ENCODE peak calls at places on chromosome 12, in four cellular contexts. K is A549, D is upper lobe of left lung, A is SK-N-SH. P is an unnamed sample.

GRCh38 chr12:45217846-45218245 is 2.0 kb downstream of the ANO6 start:
- DNase-seq in D (no peak), A (no peak), K (no peak), P (no peak)

GRCh38 chr12:94204647-94205247 is 56.4 kb downstream of the PLXNC1 start:
- DNase-seq in A (no peak), D (no peak), K (no peak), P (no peak)

GRCh38 chr12:122422769-122423257 is 344 bp upstream of the CLIP1 start:
- DNase-seq in A (no peak), D (peak; percentile 32), K (peak; percentile 76), P (no peak)

GRCh38 chr12:131133015-131133905 is 179.6 kb downstream of the ADGRD1 start:
- DNase-seq in D (peak; percentile 19), A (no peak), K (no peak), P (no peak)

GRCh38 chr12:20342111-20342510 is 26.2 kb upstream of the PDE3A start:
- DNase-seq in A (no peak), K (peak; percentile 27), D (no peak), P (no peak)

GRCh38 chr12:45464699-45465098 is 248.8 kb downstream of the ANO6 start:
- DNase-seq in D (no peak), A (peak; percentile 62), K (peak; percentile 17), P (no peak)

GRCh38 chr12:113184098-113184899 is 979 bp downstream of the DDX54 start:
- DNase-seq in A (no peak), D (peak; percentile 68), K (no peak), P (peak; percentile 92)

GRCh38 chr12:28171356-28172060 is 18.7 kb upstream of the CCDC91 start:
- DNase-seq in K (no peak), A (no peak), D (no peak), P (no peak)

GRCh38 chr12:122063691-122064033 is 14.9 kb upstream of the MLXIP start:
- DNase-seq in A (peak; percentile 38), K (no peak), D (no peak), P (no peak)

GRCh38 chr12:48002773-48003218 is 1.5 kb downstream of the COL2A1 start:
- DNase-seq in K (no peak), A (peak; percentile 77), D (no peak), P (no peak)

GRCh38 chr12:26629864-26630263 is 203.1 kb downstream of the ITPR2 start:
- DNase-seq in K (peak; percentile 28), D (no peak), A (no peak), P (no peak)

GRCh38 chr12:131735863-131736806 is 25.2 kb downstream of the SFSWAP start:
- DNase-seq in K (no peak), A (no peak), D (no peak), P (no peak)

GRCh38 chr12:118398878-118399277 is 22.5 kb downstream of the SUDS3 start:
- DNase-seq in A (no peak), K (no peak), D (no peak), P (no peak)

GRCh38 chr12:24404086-24404815 is 454.8 kb upstream of the SOX5 start:
- DNase-seq in A (no peak), K (no peak), D (no peak), P (no peak)

GRCh38 chr12:26691234-26691970 is 141.6 kb downstream of the ITPR2 start:
- DNase-seq in K (peak; percentile 84), D (no peak), A (no peak), P (no peak)

GRCh38 chr12:115774148-115774905 is 503.2 kb downstream of the MED13L start:
- DNase-seq in K (peak; percentile 24), A (no peak), D (no peak), P (peak; percentile 60)

GRCh38 chr12:50569876-50570275 is 65.1 kb downstream of the DIP2B start:
- DNase-seq in D (no peak), A (no peak), K (peak; percentile 61), P (no peak)

GRCh38 chr12:10283028-10283427 is 24.6 kb upstream of the KLRD1 start:
- DNase-seq in D (no peak), A (no peak), K (no peak), P (no peak)

GRCh38 chr12:131009595-131010270 is 56.0 kb downstream of the ADGRD1 start:
- DNase-seq in A (no peak), D (no peak), K (no peak), P (no peak)

GRCh38 chr12:74259199-74259598 is 278.4 kb upstream of the ATXN7L3B start:
- DNase-seq in K (no peak), A (no peak), D (no peak), P (no peak)

GRCh38 chr12:81209001-81209400 is 131.1 kb downstream of the ACSS3 start:
- DNase-seq in A (no peak), D (no peak), K (no peak), P (no peak)

GRCh38 chr12:15240898-15241297 is 19.7 kb upstream of the RERG start:
- DNase-seq in K (no peak), A (no peak), D (no peak), P (no peak)

GRCh38 chr12:15244341-15244740 is 23.1 kb upstream of the RERG start:
- DNase-seq in D (no peak), A (no peak), K (no peak), P (no peak)

GRCh38 chr12:15244926-15245325 is 23.7 kb upstream of the RERG start:
- DNase-seq in K (no peak), D (no peak), A (no peak), P (no peak)

DNA sequence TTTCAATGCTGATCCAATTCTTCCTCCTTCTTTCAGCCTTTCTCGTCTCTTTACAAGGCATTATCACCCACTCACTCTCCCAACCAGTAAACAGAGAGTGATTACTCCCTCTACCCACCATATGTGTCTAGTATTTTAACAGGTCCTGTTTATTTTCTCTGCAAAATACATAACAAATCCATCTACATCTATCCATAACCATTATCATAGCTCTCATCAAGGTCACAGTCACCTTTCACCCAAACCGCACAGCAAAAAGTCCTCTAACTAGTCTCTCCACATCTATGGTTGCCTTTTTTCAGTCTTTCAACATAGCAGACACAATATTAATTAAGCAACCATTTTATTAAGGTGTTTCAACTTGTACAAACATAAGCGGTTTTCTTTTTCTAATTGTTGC is 21.9 kb upstream of the RERG start:
- DNase-seq in A (no peak), D (no peak), K (no peak), P (no peak)
- TF ChIP-seq EP300 in A (no peak), D (no peak), K (no peak), P (no peak)

DNA sequence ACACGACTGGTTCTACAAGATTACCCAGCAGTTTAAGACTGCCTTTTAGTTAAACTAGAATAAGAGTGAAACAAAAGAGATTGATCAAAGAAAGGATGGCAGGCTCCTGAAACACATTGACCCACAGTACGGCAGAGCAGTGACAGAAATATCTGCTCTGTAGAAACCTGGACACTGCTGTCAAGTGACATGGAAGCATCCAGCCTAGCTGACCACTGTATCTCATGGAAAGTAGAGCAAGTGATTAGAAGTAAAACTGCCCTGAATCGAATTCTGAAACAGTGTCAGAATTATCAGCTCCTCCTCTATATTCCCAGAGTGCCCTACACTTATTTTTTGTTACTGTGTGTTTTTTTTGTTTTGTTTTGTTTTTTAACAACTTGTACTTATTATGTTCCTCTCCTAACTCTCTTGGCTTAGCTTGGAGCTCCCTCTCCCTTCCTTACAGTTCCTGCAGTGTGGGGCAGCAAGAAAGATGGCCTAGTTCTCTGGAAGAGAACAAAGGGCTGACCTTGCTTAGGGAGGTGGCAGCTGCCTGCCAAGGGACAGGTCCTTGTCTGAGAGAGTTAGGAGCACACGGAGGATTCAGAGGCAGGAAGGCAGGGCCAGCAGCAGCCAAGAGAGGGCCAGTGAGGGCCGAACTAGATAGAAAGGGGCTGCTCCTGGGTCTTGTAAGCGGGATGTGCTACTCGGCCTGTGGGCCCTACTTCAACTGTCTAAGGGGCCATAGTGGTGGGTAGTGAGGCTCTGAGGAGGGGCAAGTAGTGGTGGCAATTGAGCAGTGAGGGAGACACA is 97.2 kb downstream of the PTPRR start:
- DNase-seq in K (no peak), D (no peak), A (no peak), P (no peak)
- TF ChIP-seq CTCF in K (no peak), D (no peak), A (no peak), P (no peak)

DNA sequence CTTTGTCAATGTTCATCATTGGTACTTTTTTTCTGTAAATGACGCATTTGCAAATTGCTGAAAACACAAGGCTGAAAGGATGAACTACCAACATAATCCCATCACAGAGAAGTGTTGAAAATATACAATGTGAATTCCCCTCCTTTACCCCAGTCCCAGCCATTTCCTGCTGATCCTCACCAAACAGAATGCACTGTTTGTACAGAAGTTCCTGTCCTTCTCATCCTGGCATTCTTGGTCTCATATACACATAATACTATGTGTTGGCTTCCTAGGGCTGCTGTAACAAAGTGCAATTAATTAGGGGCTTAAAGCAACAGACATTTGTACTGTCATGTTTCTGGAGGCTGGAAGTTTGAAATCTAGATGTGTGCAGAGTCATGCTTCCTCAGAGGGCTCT is 836.2 kb upstream of the MGAT4C start:
- DNase-seq in D (no peak), K (no peak), A (no peak), P (no peak)
- H3K4me1 ChIP-seq in D (no peaks in the 10 kb centered on the region), K (no peaks in the 10 kb centered on the region), A (no peaks in the 10 kb centered on the region), P (no peaks in the 10 kb centered on the region)

DNA sequence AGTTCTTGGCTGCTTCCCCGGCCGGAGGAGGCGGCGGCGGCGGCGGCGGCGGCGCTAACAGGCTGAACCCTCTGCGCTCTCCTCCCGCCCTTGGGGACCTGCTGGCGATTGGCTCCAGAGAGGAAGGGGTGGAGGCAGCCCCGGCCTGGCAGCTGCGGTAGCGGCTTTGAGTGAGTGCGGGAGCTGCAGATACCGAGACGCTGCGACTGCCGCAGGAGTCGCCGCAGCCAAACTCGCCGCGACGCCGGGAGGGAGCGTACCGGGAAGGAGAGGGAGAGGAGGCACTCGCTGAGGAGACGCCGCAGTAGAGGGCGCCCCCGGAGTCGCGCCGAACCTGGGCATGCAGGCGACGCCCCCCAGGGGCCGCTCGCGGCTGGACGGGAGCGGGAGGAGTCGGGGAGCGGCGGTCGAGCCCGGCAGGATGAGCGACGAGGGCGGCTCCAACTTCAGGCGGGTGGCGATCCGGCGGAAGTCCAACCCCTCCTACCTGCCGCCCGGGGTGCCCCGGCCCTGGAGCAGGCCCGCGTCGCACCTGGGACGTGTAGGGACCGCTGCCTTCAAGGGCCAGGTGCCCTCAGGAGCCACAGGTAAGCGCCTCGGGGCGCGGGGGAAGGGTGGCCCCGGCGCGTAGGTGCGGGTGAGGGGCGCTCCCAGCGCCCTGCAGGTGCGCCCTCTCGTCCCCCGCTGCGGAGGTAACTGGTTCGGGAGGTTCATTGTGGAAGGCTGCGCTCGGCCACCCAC is at the start of gene FGD4:
- DNase-seq in A (peak; percentile 94), K (peak; percentile 91), D (peak; percentile 94), P (peak; percentile 93)
- TF ChIP-seq EP300 in A (no peak), K (no peak), D (no peak), P (no peak)

GRCh38 chr12:124523071-124523470 is 44.3 kb downstream of the NCOR2 start:
- DNase-seq in A (no peak), D (no peak), K (no peak), P (no peak)
- TF ChIP-seq CTCF in A (no peak), D (no peak), K (no peak), P (no peak)

GRCh38 chr12:52184813-52185212 is 7.0 kb downstream of the KRT80 start:
- DNase-seq in A (peak; percentile 85), D (no peak), K (no peak), P (no peak)
- H3K4me1 ChIP-seq in A (peaks cover 55% of the 10 kb centered on the region), D (peaks cover 30% of the 10 kb centered on the region), K (peaks cover 76% of the 10 kb centered on the region), P (peaks cover 40% of the 10 kb centered on the region)

P was measured in esophagus muscularis mucosa.